ENCODE peak calls at places on chromosomes 16 and 17, in five cellular contexts. One of them, this sample, is unnamed. For H3K4me1, the result is how much of the 10 kb centered on the place peaks cover.

GRCh38 chr17:21457051-21458026 is 81.2 kb downstream of the KCNJ12 start:
- DNase-seq in K562: peak
- DNase-seq in mammary epithelial cell: peak
- DNase-seq in adipocyte: peak
- DNase-seq in lung: peak
- DNase-seq in this sample: peak

GRCh38 chr16:16067127-16067526 is 117.7 kb downstream of the ABCC1 start:
- DNase-seq in K562: no peak
- DNase-seq in mammary epithelial cell: no peak
- DNase-seq in adipocyte: no peak
- DNase-seq in lung: no peak
- DNase-seq in this sample: peak

GRCh38 chr16:85940214-85940613 is 41.3 kb downstream of the IRF8 start:
- DNase-seq in K562: no peak
- DNase-seq in mammary epithelial cell: no peak
- DNase-seq in adipocyte: no peak
- DNase-seq in lung: no peak
- DNase-seq in this sample: no peak

GRCh38 chr16:11032922-11033291 is 88.5 kb downstream of the CLEC16A start:
- DNase-seq in K562: no peak
- DNase-seq in mammary epithelial cell: no peak
- DNase-seq in adipocyte: peak
- DNase-seq in lung: no peak
- DNase-seq in this sample: peak

GRCh38 chr16:18802755-18803218 is 1.4 kb upstream of the ARL6IP1 start:
- DNase-seq in K562: no peak
- DNase-seq in mammary epithelial cell: no peak
- DNase-seq in adipocyte: no peak
- DNase-seq in lung: no peak
- DNase-seq in this sample: no peak

GRCh38 chr16:49936791-49937190 is 80.9 kb upstream of the ZNF423 start:
- DNase-seq in K562: no peak
- DNase-seq in mammary epithelial cell: no peak
- DNase-seq in adipocyte: no peak
- DNase-seq in lung: no peak
- DNase-seq in this sample: no peak

GRCh38 chr17:77769762-77770161 is 188.7 kb upstream of the TNRC6C start:
- DNase-seq in K562: no peak
- DNase-seq in mammary epithelial cell: no peak
- DNase-seq in adipocyte: no peak
- DNase-seq in lung: no peak
- DNase-seq in this sample: no peak

GRCh38 chr17:75348386-75349012 is 57.0 kb downstream of the GRB2 start:
- DNase-seq in K562: no peak
- DNase-seq in mammary epithelial cell: no peak
- DNase-seq in adipocyte: no peak
- DNase-seq in lung: no peak
- DNase-seq in this sample: no peak

GRCh38 chr17:1050996-1051925 is 54.3 kb downstream of the TIMM22 start:
- DNase-seq in K562: no peak
- DNase-seq in mammary epithelial cell: no peak
- DNase-seq in adipocyte: no peak
- DNase-seq in lung: no peak
- DNase-seq in this sample: peak

GRCh38 chr16:28990375-28991040 is 5.7 kb downstream of the LAT start:
- DNase-seq in K562: no peak
- DNase-seq in mammary epithelial cell: no peak
- DNase-seq in adipocyte: no peak
- DNase-seq in lung: no peak
- DNase-seq in this sample: no peak

GRCh38 chr17:57898487-57899311 is 48.9 kb upstream of the MRPS23 start:
- DNase-seq in K562: no peak
- DNase-seq in mammary epithelial cell: no peak
- DNase-seq in adipocyte: peak
- DNase-seq in lung: peak
- DNase-seq in this sample: peak

DNA sequence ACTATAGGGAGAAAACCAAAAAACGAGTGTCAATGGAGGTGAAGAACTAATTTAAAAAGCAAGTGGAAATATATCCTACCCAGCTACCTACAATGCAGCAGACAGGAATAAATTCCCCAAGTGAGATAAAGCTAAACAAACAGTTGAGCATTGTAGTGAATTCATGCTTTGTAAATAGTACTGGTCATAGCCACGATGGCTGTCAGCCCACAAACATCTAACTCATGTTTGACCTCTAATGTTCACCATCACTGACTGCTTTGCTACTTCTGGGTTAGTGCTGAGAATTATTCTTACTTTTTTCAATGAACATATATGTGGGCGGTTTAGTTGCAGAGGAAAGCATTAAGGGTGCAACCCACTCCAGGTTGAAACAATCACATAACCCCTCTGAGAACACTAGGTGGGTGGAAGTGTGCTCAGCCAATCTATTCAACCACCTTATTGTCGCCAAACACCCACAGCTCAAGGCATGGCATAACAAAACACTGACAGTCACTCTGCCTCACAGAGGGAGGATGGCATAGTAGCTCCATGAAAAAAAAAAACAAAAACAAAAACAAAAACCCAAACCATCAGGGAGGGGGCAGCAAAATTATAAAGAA is 264.1 kb downstream of the ZFHX3 start:
- DNase-seq in K562: no peak
- DNase-seq in mammary epithelial cell: no peak
- DNase-seq in adipocyte: peak
- DNase-seq in lung: no peak
- DNase-seq in this sample: no peak
- H3K4me1 ChIP-seq in K562: under half
- H3K4me1 ChIP-seq in mammary epithelial cell: under half
- H3K4me1 ChIP-seq in adipocyte: under half
- H3K4me1 ChIP-seq in lung: under half
- H3K4me1 ChIP-seq in this sample: under half

DNA sequence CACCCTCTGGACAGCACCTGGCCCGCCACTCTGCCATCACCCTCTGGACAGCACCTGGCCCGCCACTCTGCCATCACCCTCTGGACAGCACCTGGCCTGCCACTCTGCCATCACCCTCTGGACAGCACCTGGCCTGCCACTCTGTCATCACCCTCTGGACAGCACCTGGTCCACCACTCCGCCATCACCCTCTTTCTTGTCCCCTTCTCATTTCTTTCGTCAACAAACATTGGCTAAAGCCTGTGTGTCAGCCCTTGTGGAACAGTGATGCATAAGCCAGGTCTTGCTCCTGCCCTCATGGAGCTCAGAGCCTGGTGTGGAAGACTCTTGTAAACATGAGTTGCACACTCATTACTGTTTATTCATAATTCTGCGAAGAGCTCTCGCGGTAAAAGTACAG is 31.2 kb downstream of the CDK5R1 start:
- DNase-seq in K562: no peak
- DNase-seq in mammary epithelial cell: no peak
- DNase-seq in adipocyte: no peak
- DNase-seq in lung: no peak
- DNase-seq in this sample: no peak
- H3K4me1 ChIP-seq in K562: under half
- H3K4me1 ChIP-seq in mammary epithelial cell: under half
- H3K4me1 ChIP-seq in adipocyte: under half
- H3K4me1 ChIP-seq in lung: under half
- H3K4me1 ChIP-seq in this sample: under half

GRCh38 chr16:68290455-68290854 is 20.3 kb downstream of the SLC7A6OS start:
- DNase-seq in K562: no peak
- DNase-seq in mammary epithelial cell: no peak
- DNase-seq in adipocyte: no peak
- DNase-seq in lung: no peak
- DNase-seq in this sample: no peak

GRCh38 chr16:68289202-68289601 is 21.5 kb downstream of the SLC7A6OS start:
- DNase-seq in K562: no peak
- DNase-seq in mammary epithelial cell: no peak
- DNase-seq in adipocyte: no peak
- DNase-seq in lung: no peak
- DNase-seq in this sample: no peak

GRCh38 chr16:68289621-68290329 is 21.0 kb downstream of the SLC7A6OS start:
- DNase-seq in K562: peak
- DNase-seq in mammary epithelial cell: no peak
- DNase-seq in adipocyte: no peak
- DNase-seq in lung: no peak
- DNase-seq in this sample: no peak

GRCh38 chr16:68292425-68292824 is 18.3 kb downstream of the SLC7A6OS start:
- DNase-seq in K562: no peak
- DNase-seq in mammary epithelial cell: no peak
- DNase-seq in adipocyte: no peak
- DNase-seq in lung: no peak
- DNase-seq in this sample: no peak

DNA sequence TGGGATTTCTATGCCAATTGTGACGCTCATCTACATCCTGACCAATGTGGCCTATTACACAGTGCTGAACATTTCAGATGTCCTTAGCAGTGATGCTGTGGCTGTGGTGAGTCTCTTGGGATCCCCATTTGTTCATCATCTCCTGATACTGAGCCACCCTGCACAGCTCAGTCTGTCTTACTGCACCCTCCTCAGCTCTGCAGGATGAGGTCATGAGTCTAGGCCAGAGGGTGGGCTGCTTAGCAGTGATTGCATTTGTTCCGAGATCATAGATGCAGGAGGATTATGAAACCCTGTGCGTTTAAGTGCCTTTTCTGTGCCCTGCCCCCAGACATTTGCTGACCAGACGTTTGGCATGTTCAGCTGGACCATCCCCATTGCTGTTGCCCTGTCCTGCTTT is 19.5 kb downstream of the SLC7A6OS start:
- DNase-seq in K562: no peak
- DNase-seq in mammary epithelial cell: no peak
- DNase-seq in adipocyte: no peak
- DNase-seq in lung: no peak
- DNase-seq in this sample: no peak
- H3K4me1 ChIP-seq in K562: under half
- H3K4me1 ChIP-seq in mammary epithelial cell: under half
- H3K4me1 ChIP-seq in adipocyte: half or more
- H3K4me1 ChIP-seq in lung: under half
- H3K4me1 ChIP-seq in this sample: half or more

GRCh38 chr17:17782425-17783120 is 54.2 kb downstream of the SREBF1 start:
- DNase-seq in K562: peak
- DNase-seq in mammary epithelial cell: no peak
- DNase-seq in adipocyte: peak
- DNase-seq in lung: no peak
- DNase-seq in this sample: no peak

GRCh38 chr17:17783121-17783824 is 53.5 kb downstream of the SREBF1 start:
- DNase-seq in K562: peak
- DNase-seq in mammary epithelial cell: peak
- DNase-seq in adipocyte: peak
- DNase-seq in lung: peak
- DNase-seq in this sample: peak

GRCh38 chr17:17785407-17785806 is 51.4 kb downstream of the SREBF1 start:
- DNase-seq in K562: no peak
- DNase-seq in mammary epithelial cell: no peak
- DNase-seq in adipocyte: no peak
- DNase-seq in lung: no peak
- DNase-seq in this sample: no peak

GRCh38 chr17:17783825-17784598 is 52.8 kb downstream of the SREBF1 start:
- DNase-seq in K562: no peak
- DNase-seq in mammary epithelial cell: no peak
- DNase-seq in adipocyte: peak
- DNase-seq in lung: peak
- DNase-seq in this sample: peak

GRCh38 chr17:17784599-17785264 is 52.1 kb downstream of the SREBF1 start:
- DNase-seq in K562: peak
- DNase-seq in mammary epithelial cell: no peak
- DNase-seq in adipocyte: peak
- DNase-seq in lung: no peak
- DNase-seq in this sample: no peak
- H3K4me1 ChIP-seq in K562: under half
- H3K4me1 ChIP-seq in mammary epithelial cell: under half
- H3K4me1 ChIP-seq in adipocyte: under half
- H3K4me1 ChIP-seq in lung: under half
- H3K4me1 ChIP-seq in this sample: under half

GRCh38 chr16:89036776-89037175 is 56.9 kb upstream of the ACSF3 start:
- DNase-seq in K562: no peak
- DNase-seq in mammary epithelial cell: no peak
- DNase-seq in adipocyte: no peak
- DNase-seq in lung: no peak
- DNase-seq in this sample: no peak
- H3K4me1 ChIP-seq in K562: under half
- H3K4me1 ChIP-seq in mammary epithelial cell: under half
- H3K4me1 ChIP-seq in adipocyte: under half
- H3K4me1 ChIP-seq in lung: under half
- H3K4me1 ChIP-seq in this sample: under half